ENCODE peak calls at places on chromosomes 16 and 17, in eight cellular contexts. One of them, this sample, is unnamed.

GRCh38 chr17:47223460-47223859 is 14.3 kb downstream of the MYL4 start:
- DNase-seq in CD8-positive, alpha-beta T cell: no peak
- DNase-seq in MM.1S: no peak
- DNase-seq in right lobe of liver: no peak
- DNase-seq in left lung: no peak
- DNase-seq in ascending aorta: no peak
- DNase-seq in AG09309: no peak
- DNase-seq in prostate gland: no peak
- DNase-seq in this sample: no peak

GRCh38 chr16:81567987-81568748 is 123.6 kb downstream of the CMIP start:
- DNase-seq in MM.1S: no peak
- DNase-seq in right lobe of liver: no peak
- DNase-seq in left lung: no peak
- DNase-seq in prostate gland: peak
- DNase-seq in CD8-positive, alpha-beta T cell: no peak
- DNase-seq in ascending aorta: peak
- DNase-seq in AG09309: peak
- DNase-seq in this sample: no peak

GRCh38 chr17:50122945-50123344 is 7.0 kb downstream of the SAMD14 start:
- DNase-seq in left lung: no peak
- DNase-seq in ascending aorta: no peak
- DNase-seq in AG09309: no peak
- DNase-seq in right lobe of liver: no peak
- DNase-seq in CD8-positive, alpha-beta T cell: no peak
- DNase-seq in MM.1S: no peak
- DNase-seq in prostate gland: no peak
- DNase-seq in this sample: no peak

GRCh38 chr16:30558789-30559377 is 709 bp upstream of the ZNF764 start:
- DNase-seq in ascending aorta: no peak
- DNase-seq in AG09309: no peak
- DNase-seq in left lung: no peak
- DNase-seq in right lobe of liver: no peak
- DNase-seq in prostate gland: no peak
- DNase-seq in MM.1S: no peak
- DNase-seq in CD8-positive, alpha-beta T cell: no peak
- DNase-seq in this sample: no peak

GRCh38 chr16:57503366-57503765 is 17.1 kb upstream of the DOK4 start:
- DNase-seq in AG09309: no peak
- DNase-seq in right lobe of liver: peak
- DNase-seq in MM.1S: no peak
- DNase-seq in prostate gland: no peak
- DNase-seq in left lung: peak
- DNase-seq in ascending aorta: no peak
- DNase-seq in CD8-positive, alpha-beta T cell: no peak
- DNase-seq in this sample: no peak

GRCh38 chr16:26701243-26701886 is 365.4 kb upstream of the C16orf82 start:
- DNase-seq in right lobe of liver: no peak
- DNase-seq in ascending aorta: no peak
- DNase-seq in CD8-positive, alpha-beta T cell: no peak
- DNase-seq in left lung: no peak
- DNase-seq in AG09309: no peak
- DNase-seq in MM.1S: peak
- DNase-seq in prostate gland: no peak
- DNase-seq in this sample: no peak

GRCh38 chr16:46916980-46917379 is 32.8 kb downstream of the GPT2 start:
- DNase-seq in prostate gland: no peak
- DNase-seq in MM.1S: no peak
- DNase-seq in CD8-positive, alpha-beta T cell: no peak
- DNase-seq in left lung: no peak
- DNase-seq in AG09309: no peak
- DNase-seq in ascending aorta: no peak
- DNase-seq in right lobe of liver: no peak
- DNase-seq in this sample: no peak

GRCh38 chr17:45907720-45908395 is 13.5 kb downstream of the MAPT start:
- DNase-seq in left lung: no peak
- DNase-seq in right lobe of liver: no peak
- DNase-seq in ascending aorta: no peak
- DNase-seq in AG09309: no peak
- DNase-seq in prostate gland: no peak
- DNase-seq in CD8-positive, alpha-beta T cell: no peak
- DNase-seq in MM.1S: no peak
- DNase-seq in this sample: no peak

GRCh38 chr16:87602821-87603683 is 744 bp downstream of the JPH3 start:
- DNase-seq in right lobe of liver: no peak
- DNase-seq in prostate gland: no peak
- DNase-seq in left lung: no peak
- DNase-seq in CD8-positive, alpha-beta T cell: no peak
- DNase-seq in ascending aorta: no peak
- DNase-seq in AG09309: no peak
- DNase-seq in MM.1S: no peak
- DNase-seq in this sample: no peak

GRCh38 chr17:17182601-17183136 is 23.5 kb downstream of the PLD6 start:
- DNase-seq in prostate gland: no peak
- DNase-seq in CD8-positive, alpha-beta T cell: peak
- DNase-seq in AG09309: no peak
- DNase-seq in right lobe of liver: no peak
- DNase-seq in MM.1S: no peak
- DNase-seq in ascending aorta: no peak
- DNase-seq in left lung: no peak
- DNase-seq in this sample: no peak

GRCh38 chr16:86355538-86355937 is 154.8 kb upstream of the FOXF1 start:
- DNase-seq in MM.1S: no peak
- DNase-seq in ascending aorta: no peak
- DNase-seq in AG09309: peak
- DNase-seq in prostate gland: no peak
- DNase-seq in CD8-positive, alpha-beta T cell: no peak
- DNase-seq in right lobe of liver: no peak
- DNase-seq in left lung: no peak
- DNase-seq in this sample: no peak

GRCh38 chr17:81480140-81480917 is 32.3 kb downstream of the ACTG1 start:
- DNase-seq in prostate gland: no peak
- DNase-seq in CD8-positive, alpha-beta T cell: no peak
- DNase-seq in ascending aorta: no peak
- DNase-seq in AG09309: no peak
- DNase-seq in MM.1S: no peak
- DNase-seq in right lobe of liver: no peak
- DNase-seq in left lung: no peak
- DNase-seq in this sample: no peak

GRCh38 chr17:81832608-81833159 is 407 bp downstream of the MCRIP1 start:
- DNase-seq in CD8-positive, alpha-beta T cell: no peak
- DNase-seq in MM.1S: no peak
- DNase-seq in prostate gland: no peak
- DNase-seq in ascending aorta: peak
- DNase-seq in left lung: no peak
- DNase-seq in AG09309: no peak
- DNase-seq in right lobe of liver: no peak
- DNase-seq in this sample: no peak

GRCh38 chr16:75309899-75310430 is 58.5 kb upstream of the BCAR1 start:
- DNase-seq in CD8-positive, alpha-beta T cell: no peak
- DNase-seq in MM.1S: no peak
- DNase-seq in prostate gland: no peak
- DNase-seq in right lobe of liver: no peak
- DNase-seq in AG09309: no peak
- DNase-seq in ascending aorta: no peak
- DNase-seq in left lung: no peak
- DNase-seq in this sample: no peak

GRCh38 chr17:65457183-65457582 is 104.3 kb downstream of the AXIN2 start:
- DNase-seq in CD8-positive, alpha-beta T cell: no peak
- DNase-seq in ascending aorta: no peak
- DNase-seq in AG09309: no peak
- DNase-seq in prostate gland: no peak
- DNase-seq in right lobe of liver: no peak
- DNase-seq in MM.1S: no peak
- DNase-seq in left lung: no peak
- DNase-seq in this sample: peak

GRCh38 chr17:65457635-65458257 is 103.7 kb downstream of the AXIN2 start:
- DNase-seq in CD8-positive, alpha-beta T cell: no peak
- DNase-seq in ascending aorta: no peak
- DNase-seq in MM.1S: no peak
- DNase-seq in left lung: no peak
- DNase-seq in right lobe of liver: no peak
- DNase-seq in prostate gland: no peak
- DNase-seq in AG09309: no peak
- DNase-seq in this sample: no peak

GRCh38 chr17:65455154-65455971 is 106.1 kb downstream of the AXIN2 start:
- DNase-seq in MM.1S: no peak
- DNase-seq in right lobe of liver: no peak
- DNase-seq in AG09309: no peak
- DNase-seq in ascending aorta: no peak
- DNase-seq in left lung: no peak
- DNase-seq in prostate gland: no peak
- DNase-seq in CD8-positive, alpha-beta T cell: no peak
- DNase-seq in this sample: no peak

GRCh38 chr17:65456368-65457151 is 104.9 kb downstream of the AXIN2 start:
- DNase-seq in MM.1S: no peak
- DNase-seq in prostate gland: no peak
- DNase-seq in CD8-positive, alpha-beta T cell: no peak
- DNase-seq in right lobe of liver: no peak
- DNase-seq in AG09309: no peak
- DNase-seq in ascending aorta: no peak
- DNase-seq in left lung: no peak
- DNase-seq in this sample: no peak

DNA sequence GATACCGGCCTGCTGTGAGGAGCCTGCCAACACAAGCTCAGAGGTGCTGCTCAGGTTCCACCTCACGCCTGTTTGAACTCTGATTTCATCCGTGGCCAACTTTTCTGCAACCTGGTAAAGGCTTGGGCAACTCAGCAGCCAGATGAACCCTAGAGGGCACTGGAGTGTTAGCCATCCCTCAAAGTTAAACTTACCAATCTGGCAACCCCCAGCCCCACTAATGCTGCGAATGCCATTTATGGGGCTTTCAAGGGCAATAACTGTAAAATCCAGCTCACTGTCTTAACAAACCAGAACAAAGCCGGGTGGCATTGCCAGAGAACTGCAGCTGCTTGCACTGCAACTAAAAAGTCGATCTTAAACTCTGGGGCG is 105.5 kb downstream of the AXIN2 start:
- DNase-seq in CD8-positive, alpha-beta T cell: no peak
- DNase-seq in left lung: no peak
- DNase-seq in MM.1S: no peak
- DNase-seq in right lobe of liver: no peak
- DNase-seq in ascending aorta: no peak
- DNase-seq in AG09309: no peak
- DNase-seq in prostate gland: peak
- DNase-seq in this sample: peak
- TF ChIP-seq CTCF in CD8-positive, alpha-beta T cell: no peak
- TF ChIP-seq CTCF in left lung: no peak
- TF ChIP-seq CTCF in MM.1S: peak
- TF ChIP-seq CTCF in right lobe of liver: peak
- TF ChIP-seq CTCF in ascending aorta: no peak
- TF ChIP-seq CTCF in AG09309: peak
- TF ChIP-seq CTCF in prostate gland: peak
- TF ChIP-seq CTCF in this sample: peak

DNA sequence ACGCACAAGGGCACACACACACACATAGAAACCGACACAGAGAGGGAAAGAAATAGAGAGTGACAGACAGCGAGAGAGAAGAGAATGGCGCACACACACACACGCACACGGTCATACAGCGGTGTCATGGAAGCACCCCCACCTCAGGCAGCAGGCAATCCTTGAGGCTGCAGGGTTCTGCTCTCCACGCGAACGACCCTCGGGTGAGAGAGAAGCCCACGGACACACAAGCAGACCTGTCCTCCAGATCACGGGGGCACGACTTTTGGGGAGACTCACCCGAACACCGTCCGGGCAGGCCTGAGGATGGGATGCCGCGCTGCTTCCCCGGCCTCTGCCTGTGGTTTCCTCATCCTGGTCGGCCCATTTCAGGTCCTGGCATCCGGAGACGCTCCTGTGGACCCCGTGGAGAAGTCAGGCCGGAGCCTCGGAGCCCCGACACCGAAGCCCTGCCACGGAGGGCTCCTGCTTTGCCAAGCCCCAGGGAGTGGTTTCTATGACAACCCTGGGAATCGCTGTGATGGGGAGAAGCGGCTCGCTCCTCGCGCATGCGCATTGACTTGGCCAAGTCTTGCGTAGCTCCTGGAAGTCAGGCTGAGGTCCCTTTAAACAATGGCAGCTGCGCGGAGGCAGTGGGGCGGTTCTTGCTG is 118.2 kb upstream of the KCNJ18 start:
- DNase-seq in left lung: peak
- DNase-seq in AG09309: peak
- DNase-seq in CD8-positive, alpha-beta T cell: no peak
- DNase-seq in right lobe of liver: no peak
- DNase-seq in MM.1S: no peak
- DNase-seq in prostate gland: no peak
- DNase-seq in ascending aorta: no peak
- DNase-seq in this sample: no peak
- H3K4me3 ChIP-seq in left lung: peak
- H3K4me3 ChIP-seq in AG09309: peak
- H3K4me3 ChIP-seq in CD8-positive, alpha-beta T cell: peak
- H3K4me3 ChIP-seq in right lobe of liver: peak
- H3K4me3 ChIP-seq in MM.1S: peak
- H3K4me3 ChIP-seq in prostate gland: peak
- H3K4me3 ChIP-seq in ascending aorta: peak
- H3K4me3 ChIP-seq in this sample: no peak

GRCh38 chr17:7748098-7748775 is 30.7 kb downstream of the DNAH2 start:
- DNase-seq in CD8-positive, alpha-beta T cell: no peak
- DNase-seq in right lobe of liver: no peak
- DNase-seq in left lung: no peak
- DNase-seq in ascending aorta: peak
- DNase-seq in AG09309: no peak
- DNase-seq in prostate gland: no peak
- DNase-seq in MM.1S: no peak
- DNase-seq in this sample: no peak

GRCh38 chr17:7742729-7743128 is 25.2 kb downstream of the DNAH2 start:
- DNase-seq in AG09309: no peak
- DNase-seq in CD8-positive, alpha-beta T cell: no peak
- DNase-seq in left lung: no peak
- DNase-seq in MM.1S: peak
- DNase-seq in ascending aorta: no peak
- DNase-seq in prostate gland: no peak
- DNase-seq in right lobe of liver: no peak
- DNase-seq in this sample: no peak

GRCh38 chr17:7744416-7744815 is 26.9 kb downstream of the DNAH2 start:
- DNase-seq in ascending aorta: no peak
- DNase-seq in MM.1S: no peak
- DNase-seq in prostate gland: no peak
- DNase-seq in left lung: no peak
- DNase-seq in right lobe of liver: no peak
- DNase-seq in AG09309: no peak
- DNase-seq in CD8-positive, alpha-beta T cell: no peak
- DNase-seq in this sample: no peak

GRCh38 chr17:7747586-7747985 is 30.0 kb downstream of the DNAH2 start:
- DNase-seq in prostate gland: no peak
- DNase-seq in MM.1S: no peak
- DNase-seq in ascending aorta: peak
- DNase-seq in right lobe of liver: no peak
- DNase-seq in left lung: no peak
- DNase-seq in AG09309: peak
- DNase-seq in CD8-positive, alpha-beta T cell: no peak
- DNase-seq in this sample: no peak

GRCh38 chr17:7745748-7746470 is 28.4 kb downstream of the DNAH2 start:
- DNase-seq in prostate gland: no peak
- DNase-seq in ascending aorta: peak
- DNase-seq in AG09309: peak
- DNase-seq in left lung: peak
- DNase-seq in right lobe of liver: no peak
- DNase-seq in CD8-positive, alpha-beta T cell: no peak
- DNase-seq in MM.1S: no peak
- DNase-seq in this sample: no peak
- TF ChIP-seq CTCF in prostate gland: no peak
- TF ChIP-seq CTCF in ascending aorta: no peak
- TF ChIP-seq CTCF in AG09309: peak
- TF ChIP-seq CTCF in left lung: no peak
- TF ChIP-seq CTCF in right lobe of liver: no peak
- TF ChIP-seq CTCF in CD8-positive, alpha-beta T cell: no peak
- TF ChIP-seq CTCF in MM.1S: no peak
- TF ChIP-seq CTCF in this sample: no peak

GRCh38 chr16:85234310-85235235 is 122.3 kb upstream of the CIBAR2 start:
- DNase-seq in CD8-positive, alpha-beta T cell: no peak
- DNase-seq in prostate gland: no peak
- DNase-seq in ascending aorta: peak
- DNase-seq in AG09309: no peak
- DNase-seq in right lobe of liver: peak
- DNase-seq in left lung: peak
- DNase-seq in MM.1S: no peak
- DNase-seq in this sample: no peak
- H3K4me3 ChIP-seq in CD8-positive, alpha-beta T cell: no peak
- H3K4me3 ChIP-seq in prostate gland: peak
- H3K4me3 ChIP-seq in ascending aorta: peak
- H3K4me3 ChIP-seq in AG09309: peak
- H3K4me3 ChIP-seq in right lobe of liver: no peak
- H3K4me3 ChIP-seq in left lung: no peak
- H3K4me3 ChIP-seq in MM.1S: no peak
- H3K4me3 ChIP-seq in this sample: no peak

This sample was measured in LNCaP clone FGC.